ENCODE peak calls at places on chromosomes 11 and 22, in eight cellular contexts. K, G, H, S, E, A, R and I are unnamed samples.

GRCh38 chr11:637333-637592 is 194 bp downstream of the DRD4 start:
- DNase-seq in K (no peak), E (no peak), G (no peak), R (no peak), S (no peak), A (no peak), H (no peak), I (no peak)

GRCh38 chr22:39221999-39222686 is 22.6 kb downstream of the PDGFB start:
- DNase-seq in G (no peak), H (no peak), R (no peak), E (no peak), A (no peak), S (no peak), K (no peak), I (no peak)

GRCh38 chr22:31083377-31083768 is 2.3 kb downstream of the SMTN start:
- DNase-seq in H (no peak), A (no peak), G (no peak), K (no peak), S (no peak), R (peak; percentile 81), E (peak; percentile 48), I (peak; percentile 95)

GRCh38 chr11:15988693-15989231 is 367.6 kb downstream of the SOX6 start:
- DNase-seq in S (no peak), R (no peak), G (no peak), H (no peak), A (no peak), K (peak; percentile 39), E (no peak), I (no peak)

GRCh38 chr11:35997908-35998307 is 54.0 kb downstream of the LDLRAD3 start:
- DNase-seq in H (no peak), K (no peak), A (no peak), S (no peak), R (no peak), G (no peak), E (no peak), I (no peak)

GRCh38 chr11:26149585-26149984 is 182.3 kb upstream of the ANO3 start:
- DNase-seq in H (no peak), E (no peak), S (no peak), R (no peak), A (no peak), K (no peak), G (no peak), I (no peak)

GRCh38 chr11:107849791-107850190 is 8.8 kb downstream of the SLC35F2 start:
- DNase-seq in K (no peak), S (no peak), R (no peak), A (no peak), H (no peak), E (peak; percentile 33), G (no peak), I (no peak)

GRCh38 chr11:34176980-34177319 is 71.5 kb downstream of the NAT10 start:
- DNase-seq in R (peak; percentile 10), A (no peak), S (no peak), E (no peak), G (no peak), H (no peak), K (no peak), I (peak; percentile 73)

GRCh38 chr11:131975624-131976420 is 605.4 kb downstream of the NTM start:
- DNase-seq in E (no peak), G (no peak), S (no peak), A (no peak), K (no peak), H (no peak), R (no peak), I (no peak)

GRCh38 chr11:92300871-92301270 is 76.3 kb downstream of the FAT3 start:
- DNase-seq in G (no peak), S (no peak), K (no peak), E (no peak), A (no peak), R (no peak), H (no peak), I (no peak)

GRCh38 chr11:3044004-3044403 is 13.2 kb downstream of the CARS1 start:
- DNase-seq in A (no peak), G (no peak), H (no peak), K (no peak), E (no peak), R (no peak), S (no peak), I (no peak)

GRCh38 chr11:76629853-76630599 is 40.5 kb downstream of the LRRC32 start:
- DNase-seq in S (peak; percentile 89), A (no peak), R (no peak), G (no peak), E (no peak), K (no peak), H (no peak), I (no peak)

GRCh38 chr11:62555464-62556092 is 9.0 kb upstream of the AHNAK start:
- DNase-seq in E (peak; percentile 17), R (no peak), G (no peak), K (no peak), A (no peak), H (no peak), S (peak; percentile 76), I (no peak)

GRCh38 chr11:112460141-112460540 is 199.5 kb upstream of the PLET1 start:
- DNase-seq in E (no peak), A (no peak), G (no peak), R (no peak), H (no peak), K (no peak), S (no peak), I (no peak)

GRCh38 chr11:65572356-65573043 is at the start of gene FAM89B:
- DNase-seq in G (peak; percentile 82), S (peak; percentile 97), K (no peak), H (peak; percentile 87), A (no peak), E (peak; percentile 80), R (peak; percentile 76), I (peak; percentile 78)

GRCh38 chr22:22386602-22387385 is 121.7 kb downstream of the ZNF280B start:
- DNase-seq in E (no peak), R (peak; percentile 23), H (no peak), A (no peak), S (no peak), G (no peak), K (no peak), I (peak; percentile 77)

GRCh38 chr11:64850979-64851567 is 6.6 kb upstream of the CDC42BPG start:
- DNase-seq in E (no peak), K (no peak), G (no peak), A (no peak), R (no peak), S (no peak), H (no peak), I (no peak)

GRCh38 chr11:70646272-70647049 is 248.1 kb downstream of the CTTN start:
- DNase-seq in S (no peak), G (no peak), E (no peak), H (no peak), R (no peak), A (no peak), K (no peak), I (no peak)

GRCh38 chr22:46054091-46054877 is 77.3 kb upstream of the WNT7B start:
- DNase-seq in S (peak; percentile 90), R (peak; percentile 34), H (peak; percentile 60), K (no peak), A (no peak), E (peak; percentile 65), G (peak; percentile 31), I (no peak)

GRCh38 chr11:15969281-15969680 is 387.1 kb downstream of the SOX6 start:
- DNase-seq in S (peak; percentile 76), R (no peak), E (peak; percentile 62), A (no peak), H (peak; percentile 21), G (no peak), K (no peak), I (no peak)

GRCh38 chr11:69634590-69634989 is 6.4 kb upstream of the CCND1 start:
- DNase-seq in S (peak; percentile 40), R (no peak), E (no peak), A (no peak), H (no peak), K (no peak), G (no peak), I (no peak)

GRCh38 chr11:15073361-15074205 is at the start of gene CALCB:
- DNase-seq in K (no peak), E (peak; percentile 4), H (no peak), G (peak; percentile 32), S (no peak), R (peak; percentile 72), A (no peak), I (peak; percentile 60)